ENCODE peak calls at places on chromosome 10, in six cellular contexts. One of them, this sample, is unnamed.

GRCh38 chr10:24618401-24618800 is 105.3 kb downstream of the ARHGAP21 start:
- DNase-seq in GM12865: no peak
- DNase-seq in MM.1S: no peak
- DNase-seq in AG09309: no peak
- DNase-seq in GM13977: no peak
- DNase-seq in AG10803: no peak
- DNase-seq in this sample: no peak

GRCh38 chr10:118472961-118473675 is 122.3 kb downstream of the PRLHR start:
- DNase-seq in GM12865: no peak
- DNase-seq in MM.1S: no peak
- DNase-seq in AG09309: no peak
- DNase-seq in GM13977: no peak
- DNase-seq in AG10803: no peak
- DNase-seq in this sample: no peak

GRCh38 chr10:88528791-88529190 is 54.3 kb downstream of the RNLS start:
- DNase-seq in GM12865: no peak
- DNase-seq in MM.1S: no peak
- DNase-seq in AG09309: no peak
- DNase-seq in GM13977: no peak
- DNase-seq in AG10803: peak
- DNase-seq in this sample: no peak

GRCh38 chr10:124267231-124267885 is 151.4 kb downstream of the OAT start:
- DNase-seq in GM12865: no peak
- DNase-seq in MM.1S: no peak
- DNase-seq in AG09309: no peak
- DNase-seq in GM13977: no peak
- DNase-seq in AG10803: peak
- DNase-seq in this sample: peak

GRCh38 chr10:60733189-60733815 is 45.0 kb upstream of the CDK1 start:
- DNase-seq in GM12865: peak
- DNase-seq in MM.1S: peak
- DNase-seq in AG09309: no peak
- DNase-seq in GM13977: peak
- DNase-seq in AG10803: no peak
- DNase-seq in this sample: no peak

GRCh38 chr10:91511549-91512330 is 101.6 kb downstream of the HECTD2 start:
- DNase-seq in GM12865: peak
- DNase-seq in MM.1S: no peak
- DNase-seq in AG09309: peak
- DNase-seq in GM13977: peak
- DNase-seq in AG10803: peak
- DNase-seq in this sample: peak

GRCh38 chr10:122713091-122713885 is 13.6 kb upstream of the C10orf120 start:
- DNase-seq in GM12865: no peak
- DNase-seq in MM.1S: no peak
- DNase-seq in AG09309: no peak
- DNase-seq in GM13977: no peak
- DNase-seq in AG10803: peak
- DNase-seq in this sample: no peak

GRCh38 chr10:86218160-86218559 is 148.4 kb downstream of the GRID1 start:
- DNase-seq in GM12865: no peak
- DNase-seq in MM.1S: no peak
- DNase-seq in AG09309: no peak
- DNase-seq in GM13977: no peak
- DNase-seq in AG10803: no peak
- DNase-seq in this sample: no peak

GRCh38 chr10:33309410-33309809 is 25.1 kb downstream of the NRP1 start:
- DNase-seq in GM12865: no peak
- DNase-seq in MM.1S: peak
- DNase-seq in AG09309: no peak
- DNase-seq in GM13977: no peak
- DNase-seq in AG10803: no peak
- DNase-seq in this sample: no peak

GRCh38 chr10:22002531-22003110 is 909 bp downstream of the DNAJC1 start:
- DNase-seq in GM12865: peak
- DNase-seq in MM.1S: peak
- DNase-seq in AG09309: no peak
- DNase-seq in GM13977: peak
- DNase-seq in AG10803: peak
- DNase-seq in this sample: peak

GRCh38 chr10:71712572-71713134 is 6.9 kb downstream of the C10orf105 start:
- DNase-seq in GM12865: peak
- DNase-seq in MM.1S: no peak
- DNase-seq in AG09309: no peak
- DNase-seq in GM13977: no peak
- DNase-seq in AG10803: no peak
- DNase-seq in this sample: no peak

GRCh38 chr10:99569971-99570370 is 37.2 kb downstream of the NKX2-3 start:
- DNase-seq in GM12865: no peak
- DNase-seq in MM.1S: no peak
- DNase-seq in AG09309: no peak
- DNase-seq in GM13977: no peak
- DNase-seq in AG10803: no peak
- DNase-seq in this sample: no peak

GRCh38 chr10:117563780-117564179 is 21.2 kb downstream of the EMX2 start:
- DNase-seq in GM12865: no peak
- DNase-seq in MM.1S: no peak
- DNase-seq in AG09309: no peak
- DNase-seq in GM13977: no peak
- DNase-seq in AG10803: no peak
- DNase-seq in this sample: no peak

GRCh38 chr10:92222603-92223275 is 68.1 kb downstream of the CPEB3 start:
- DNase-seq in GM12865: no peak
- DNase-seq in MM.1S: no peak
- DNase-seq in AG09309: no peak
- DNase-seq in GM13977: no peak
- DNase-seq in AG10803: peak
- DNase-seq in this sample: peak

GRCh38 chr10:118272090-118272775 is 69.9 kb downstream of the FAM204A start:
- DNase-seq in GM12865: no peak
- DNase-seq in MM.1S: no peak
- DNase-seq in AG09309: no peak
- DNase-seq in GM13977: no peak
- DNase-seq in AG10803: peak
- DNase-seq in this sample: peak

GRCh38 chr10:80633910-80634309 is 96.2 kb downstream of the SH2D4B start:
- DNase-seq in GM12865: no peak
- DNase-seq in MM.1S: no peak
- DNase-seq in AG09309: no peak
- DNase-seq in GM13977: no peak
- DNase-seq in AG10803: no peak
- DNase-seq in this sample: no peak

GRCh38 chr10:80632742-80633141 is 95.0 kb downstream of the SH2D4B start:
- DNase-seq in GM12865: no peak
- DNase-seq in MM.1S: no peak
- DNase-seq in AG09309: no peak
- DNase-seq in GM13977: no peak
- DNase-seq in AG10803: no peak
- DNase-seq in this sample: no peak

GRCh38 chr10:80630324-80630723 is 92.6 kb downstream of the SH2D4B start:
- DNase-seq in GM12865: no peak
- DNase-seq in MM.1S: no peak
- DNase-seq in AG09309: no peak
- DNase-seq in GM13977: no peak
- DNase-seq in AG10803: no peak
- DNase-seq in this sample: no peak

DNA sequence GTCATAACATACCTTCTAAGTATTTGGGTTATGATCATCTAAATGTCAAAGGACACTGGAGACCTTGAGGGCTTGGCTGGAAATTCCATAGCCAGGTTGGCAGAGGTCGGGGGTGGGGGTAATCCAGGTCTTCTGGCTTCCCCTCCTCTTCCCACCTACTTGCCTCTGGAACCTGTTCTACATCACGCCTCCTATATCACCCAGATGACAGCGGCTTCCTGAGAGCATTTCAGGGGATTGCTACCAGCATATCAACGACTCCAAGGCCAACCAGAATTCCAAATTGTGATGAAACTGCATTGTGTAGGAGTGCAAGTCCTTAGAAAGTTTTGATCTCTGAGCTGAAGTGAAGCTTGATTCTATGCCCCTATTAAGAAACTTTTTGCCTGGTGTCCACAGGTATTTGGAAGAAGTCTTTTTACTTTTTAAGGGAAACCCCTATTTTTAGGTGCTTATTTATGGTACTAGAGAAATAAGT is 95.7 kb downstream of the SH2D4B start:
- DNase-seq in GM12865: no peak
- DNase-seq in MM.1S: no peak
- DNase-seq in AG09309: no peak
- DNase-seq in GM13977: no peak
- DNase-seq in AG10803: no peak
- DNase-seq in this sample: no peak
- TF ChIP-seq CTCF in GM12865: no peak
- TF ChIP-seq CTCF in MM.1S: no peak
- TF ChIP-seq CTCF in AG09309: no peak
- TF ChIP-seq CTCF in GM13977: no peak
- TF ChIP-seq CTCF in AG10803: no peak
- TF ChIP-seq CTCF in this sample: no peak

GRCh38 chr10:79068203-79068561 is 584 bp upstream of the ZMIZ1 start:
- DNase-seq in GM12865: peak
- DNase-seq in MM.1S: no peak
- DNase-seq in AG09309: no peak
- DNase-seq in GM13977: peak
- DNase-seq in AG10803: no peak
- DNase-seq in this sample: peak
- TF ChIP-seq CTCF in GM12865: no peak
- TF ChIP-seq CTCF in MM.1S: no peak
- TF ChIP-seq CTCF in AG09309: no peak
- TF ChIP-seq CTCF in GM13977: no peak
- TF ChIP-seq CTCF in AG10803: no peak
- TF ChIP-seq CTCF in this sample: no peak

GRCh38 chr10:114694735-114695134 is 36.7 kb upstream of the ABLIM1 start:
- DNase-seq in GM12865: peak
- DNase-seq in MM.1S: peak
- DNase-seq in AG09309: no peak
- DNase-seq in GM13977: peak
- DNase-seq in AG10803: no peak
- DNase-seq in this sample: peak
- TF ChIP-seq CTCF in GM12865: peak
- TF ChIP-seq CTCF in MM.1S: peak
- TF ChIP-seq CTCF in AG09309: peak
- TF ChIP-seq CTCF in GM13977: peak
- TF ChIP-seq CTCF in AG10803: peak
- TF ChIP-seq CTCF in this sample: peak

GRCh38 chr10:112859793-112860192 is 90.3 kb upstream of the TCF7L2 start:
- DNase-seq in GM12865: no peak
- DNase-seq in MM.1S: no peak
- DNase-seq in AG09309: no peak
- DNase-seq in GM13977: no peak
- DNase-seq in AG10803: no peak
- DNase-seq in this sample: no peak

DNA sequence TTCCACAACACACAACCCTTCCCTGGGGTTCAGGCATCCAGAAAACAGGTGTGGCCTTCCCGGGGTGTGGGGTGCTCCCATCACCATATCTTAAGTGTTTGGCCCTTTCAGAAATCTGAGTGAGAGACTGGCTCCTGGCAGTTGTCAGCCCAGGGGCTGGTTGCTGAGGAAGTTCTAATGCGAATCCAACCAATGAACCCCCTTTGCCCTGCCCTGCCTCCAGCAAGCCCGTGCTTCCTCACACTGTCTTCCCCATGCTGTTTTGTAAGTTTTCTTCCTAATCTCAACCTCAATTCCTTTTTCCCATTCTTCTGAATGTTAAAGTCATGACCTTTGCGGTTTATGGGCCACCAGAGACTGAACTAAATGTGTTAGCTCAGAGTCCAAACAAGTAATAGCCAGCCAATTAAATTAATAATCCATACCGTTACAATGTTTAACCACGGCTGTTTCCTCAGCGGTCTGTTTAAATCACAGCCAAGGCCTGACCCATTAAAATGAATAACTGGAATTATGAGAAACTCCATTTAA is 91.0 kb upstream of the TCF7L2 start:
- DNase-seq in GM12865: no peak
- DNase-seq in MM.1S: no peak
- DNase-seq in AG09309: no peak
- DNase-seq in GM13977: no peak
- DNase-seq in AG10803: no peak
- DNase-seq in this sample: no peak
- TF ChIP-seq CTCF in GM12865: no peak
- TF ChIP-seq CTCF in MM.1S: no peak
- TF ChIP-seq CTCF in AG09309: no peak
- TF ChIP-seq CTCF in GM13977: no peak
- TF ChIP-seq CTCF in AG10803: no peak
- TF ChIP-seq CTCF in this sample: no peak

GRCh38 chr10:120598377-120598776 is 141.3 kb downstream of the PLPP4 start:
- DNase-seq in GM12865: no peak
- DNase-seq in MM.1S: no peak
- DNase-seq in AG09309: no peak
- DNase-seq in GM13977: no peak
- DNase-seq in AG10803: no peak
- DNase-seq in this sample: no peak
- TF ChIP-seq CTCF in GM12865: no peak
- TF ChIP-seq CTCF in MM.1S: no peak
- TF ChIP-seq CTCF in AG09309: no peak
- TF ChIP-seq CTCF in GM13977: peak
- TF ChIP-seq CTCF in AG10803: no peak
- TF ChIP-seq CTCF in this sample: no peak

DNA sequence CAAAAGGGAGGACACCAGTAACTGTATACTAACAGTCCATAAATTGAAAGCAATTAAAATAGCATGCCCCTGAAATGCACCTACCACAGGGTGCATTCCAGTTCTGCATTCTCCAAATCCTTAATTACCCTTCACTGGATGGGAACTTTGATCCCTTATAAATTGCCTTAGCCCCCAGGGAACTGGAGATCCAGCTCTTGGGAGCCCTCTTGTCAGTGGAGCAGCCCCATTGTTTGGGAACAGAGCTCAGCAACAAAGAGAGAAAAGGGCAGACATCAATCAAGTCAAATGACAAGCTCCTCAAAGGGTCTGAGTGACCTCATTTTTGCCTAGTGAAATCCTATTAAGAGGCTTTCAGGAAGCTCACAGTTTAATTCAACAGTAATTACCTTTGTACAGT is 472.6 kb downstream of the XPNPEP1 start:
- DNase-seq in GM12865: no peak
- DNase-seq in MM.1S: no peak
- DNase-seq in AG09309: no peak
- DNase-seq in GM13977: no peak
- DNase-seq in AG10803: no peak
- DNase-seq in this sample: no peak
- TF ChIP-seq CTCF in GM12865: no peak
- TF ChIP-seq CTCF in MM.1S: no peak
- TF ChIP-seq CTCF in AG09309: no peak
- TF ChIP-seq CTCF in GM13977: no peak
- TF ChIP-seq CTCF in AG10803: no peak
- TF ChIP-seq CTCF in this sample: no peak